ENCODE peak calls at places on chromosomes 5 and 9, in six cellular contexts. A is H1, H is neuronal stem cell, M is H9, E is IMR-90, X is mesenchymal stem cell. I is an unnamed sample.
A peak's percentile ranks its signal among the peaks of the same experiment; 100 is the strongest.

GRCh38 chr5:178434851-178435250 is 155.3 kb downstream of the COL23A1 start:
- DNase-seq in A (no peak), H (no peak), M (peak; percentile 24), E (no peak), X (no peak), I (no peak)

GRCh38 chr5:91384671-91385430 is 1.7 kb upstream of the ARRDC3 start:
- DNase-seq in A (no peak), H (peak; percentile 81), M (no peak), E (peak; percentile 91), X (peak; percentile 90), I (peak; percentile 99)

GRCh38 chr5:59212596-59212995 is 629.7 kb downstream of the RAB3C start:
- DNase-seq in A (no peak), H (no peak), M (no peak), E (no peak), X (no peak), I (no peak)

GRCh38 chr5:138668981-138669380 is 84.2 kb upstream of the CTNNA1 start:
- DNase-seq in A (no peak), H (no peak), M (no peak), E (no peak), X (no peak), I (peak; percentile 85)

GRCh38 chr9:131227112-131228058 is 48.9 kb downstream of the FAM78A start:
- DNase-seq in A (no peak), H (no peak), M (no peak), E (peak; percentile 37), X (peak; percentile 44), I (peak; percentile 32)

GRCh38 chr5:160923431-160923830 is 71.4 kb upstream of the ATP10B start:
- DNase-seq in A (no peak), H (no peak), M (no peak), E (no peak), X (no peak), I (peak; percentile 92)

GRCh38 chr5:180811623-180812119 is 9.1 kb upstream of the MGAT1 start:
- DNase-seq in A (no peak), H (no peak), M (no peak), E (no peak), X (no peak), I (no peak)

GRCh38 chr5:39933061-39933460 is 508.3 kb upstream of the DAB2 start:
- DNase-seq in A (no peak), H (no peak), M (no peak), E (no peak), X (no peak), I (no peak)

GRCh38 chr5:172564883-172565282 is 76.2 kb upstream of the NEURL1B start:
- DNase-seq in A (no peak), H (no peak), M (no peak), E (no peak), X (no peak), I (no peak)

GRCh38 chr9:33166263-33167083 is 663 bp downstream of the B4GALT1 start:
- DNase-seq in A (no peak), H (no peak), M (no peak), E (no peak), X (peak; percentile 66), I (peak; percentile 30)

GRCh38 chr5:16570121-16570815 is 46.5 kb downstream of the RETREG1 start:
- DNase-seq in A (no peak), H (no peak), M (no peak), E (peak; percentile 31), X (no peak), I (peak; percentile 50)

GRCh38 chr9:14158911-14159310 is 155.0 kb downstream of the NFIB start:
- DNase-seq in A (no peak), H (no peak), M (no peak), E (peak; percentile 79), X (no peak), I (no peak)

GRCh38 chr9:133427658-133428348 is 5.6 kb downstream of the ADAMTS13 start:
- DNase-seq in A (no peak), H (no peak), M (no peak), E (no peak), X (no peak), I (no peak)

GRCh38 chr5:50667079-50667652 is 729 bp downstream of the PARP8 start:
- DNase-seq in A (no peak), H (peak; percentile 65), M (peak; percentile 66), E (peak; percentile 41), X (peak; percentile 81), I (peak; percentile 48)

GRCh38 chr5:100574716-100575115 is 39.5 kb downstream of the FAM174A start:
- DNase-seq in A (no peak), H (no peak), M (no peak), E (no peak), X (no peak), I (no peak)

GRCh38 chr5:97006454-97006853 is 70.6 kb downstream of the LNPEP start:
- DNase-seq in A (no peak), H (no peak), M (no peak), E (peak; percentile 23), X (no peak), I (no peak)

GRCh38 chr9:133182151-133182550 is 18.4 kb upstream of the GBGT1 start:
- DNase-seq in A (no peak), H (no peak), M (no peak), E (no peak), X (no peak), I (no peak)

GRCh38 chr5:55227738-55228430 is 769 bp upstream of the MCIDAS start:
- DNase-seq in A (no peak), H (no peak), M (no peak), E (no peak), X (no peak), I (no peak)

GRCh38 chr9:38144421-38144820 is 75.4 kb upstream of the SHB start:
- DNase-seq in A (no peak), H (no peak), M (no peak), E (peak; percentile 70), X (peak; percentile 66), I (peak; percentile 26)

GRCh38 chr5:86442036-86442435 is 175.7 kb upstream of the COX7C start:
- DNase-seq in A (no peak), H (no peak), M (no peak), E (no peak), X (no peak), I (no peak)

GRCh38 chr9:134227451-134228411 is 63.4 kb upstream of the RNU6ATAC start:
- DNase-seq in A (no peak), H (no peak), M (no peak), E (no peak), X (no peak), I (no peak)

GRCh38 chr9:107488400-107489143 is 997 bp downstream of the KLF4 start:
- DNase-seq in A (no peak), H (no peak), M (peak; percentile 50), E (peak; percentile 49), X (peak; percentile 78), I (peak; percentile 68)

GRCh38 chr5:157710887-157711286 is 20.3 kb upstream of the THG1L start:
- DNase-seq in A (no peak), H (no peak), M (no peak), E (peak; percentile 86), X (no peak), I (peak; percentile 29)

GRCh38 chr5:174424219-174425053 is 299.9 kb upstream of the MSX2 start:
- DNase-seq in A (no peak), H (no peak), M (no peak), E (no peak), X (no peak), I (no peak)

GRCh38 chr5:76488969-76489368 is 85.9 kb downstream of the IQGAP2 start:
- DNase-seq in A (no peak), H (no peak), M (no peak), E (no peak), X (no peak), I (no peak)

GRCh38 chr9:127225747-127226646 is 38.6 kb upstream of the GARNL3 start:
- DNase-seq in A (no peak), H (no peak), M (no peak), E (peak; percentile 17), X (no peak), I (no peak)

GRCh38 chr5:60687927-60688720 is 11.8 kb downstream of the DEPDC1B start:
- DNase-seq in A (no peak), H (no peak), M (no peak), E (peak; percentile 75), X (peak; percentile 86), I (peak; percentile 70)

GRCh38 chr5:171201285-171201684 is 107.8 kb upstream of the TLX3 start:
- DNase-seq in A (no peak), H (no peak), M (no peak), E (peak; percentile 2), X (no peak), I (no peak)

DNA sequence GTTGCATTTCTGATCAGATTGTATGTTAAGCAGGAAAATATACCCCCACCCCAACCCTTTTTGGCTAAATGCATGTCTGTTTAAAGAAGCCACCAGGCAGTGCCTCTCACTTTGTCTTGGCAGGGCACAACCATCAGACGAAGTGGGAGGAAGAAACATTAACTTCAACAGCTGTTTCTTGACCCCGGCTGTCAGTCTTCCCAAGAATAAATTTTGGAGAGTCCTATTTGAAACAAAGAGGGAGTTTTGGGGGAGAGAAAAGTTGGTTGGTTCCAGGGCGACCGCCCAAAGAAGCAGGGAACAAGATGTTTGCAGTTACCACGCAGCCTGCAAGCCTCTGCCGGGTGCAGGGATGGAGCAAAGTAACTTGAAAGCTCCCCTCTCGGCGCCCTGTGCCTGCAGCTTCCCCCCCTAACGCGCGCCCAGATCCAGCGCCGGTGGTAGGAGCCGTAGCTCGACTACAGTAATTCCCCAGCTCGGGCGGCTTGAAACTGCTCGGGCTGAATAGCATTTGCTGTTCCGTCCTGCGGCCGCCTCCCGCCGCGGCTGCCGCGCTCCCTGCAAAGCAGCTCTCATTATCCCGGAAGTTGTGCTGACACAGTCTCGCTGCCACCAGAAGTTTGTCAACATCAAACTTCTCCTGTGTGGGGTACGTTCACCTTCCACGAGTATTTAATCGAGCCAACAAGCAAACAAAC is 100.7 kb upstream of the SSBP2 start:
- DNase-seq in A (peak; percentile 88), H (peak; percentile 95), M (peak; percentile 96), E (peak; percentile 94), X (peak; percentile 95), I (peak; percentile 93)
- H3K4ac ChIP-seq in A (peak overlapping the region; percentile 24), H (no peak overlapping the region), M (no peak overlapping the region), E (peak overlapping the region; percentile 92), X (no peak overlapping the region), I (no peak overlapping the region)

GRCh38 chr5:29203049-29203448 is 1990.4 kb upstream of the CDH6 start:
- DNase-seq in A (no peak), H (no peak), M (no peak), E (no peak), X (no peak), I (no peak)
- H3K14ac ChIP-seq in A (no peak overlapping the region), H (no peak overlapping the region), M (no peak overlapping the region), E (no peak overlapping the region), X (no peak overlapping the region), I (no peak overlapping the region)

GRCh38 chr5:147040856-147041255 is 162.3 kb upstream of the PPP2R2B start:
- DNase-seq in A (no peak), H (no peak), M (no peak), E (no peak), X (no peak), I (no peak)
- H3K4ac ChIP-seq in A (no peak overlapping the region), H (no peak overlapping the region), M (no peak overlapping the region), E (no peak overlapping the region), X (no peak overlapping the region), I (no peak overlapping the region)

GRCh38 chr5:1540166-1540565 is 16.4 kb upstream of the LPCAT1 start:
- DNase-seq in A (no peak), H (no peak), M (peak; percentile 35), E (no peak), X (no peak), I (no peak)

GRCh38 chr5:1537166-1538154 is 13.7 kb upstream of the LPCAT1 start:
- DNase-seq in A (no peak), H (no peak), M (peak; percentile 20), E (no peak), X (no peak), I (peak; percentile 49)

GRCh38 chr5:1540831-1541661 is 17.3 kb upstream of the LPCAT1 start:
- DNase-seq in A (no peak), H (no peak), M (no peak), E (no peak), X (no peak), I (no peak)

GRCh38 chr5:1538276-1538675 is 14.5 kb upstream of the LPCAT1 start:
- DNase-seq in A (no peak), H (no peak), M (no peak), E (no peak), X (no peak), I (no peak)

GRCh38 chr5:1538741-1539392 is 15.1 kb upstream of the LPCAT1 start:
- DNase-seq in A (no peak), H (no peak), M (no peak), E (no peak), X (no peak), I (no peak)
- H3K14ac ChIP-seq in A (no peak overlapping the region), H (no peak overlapping the region), M (no peak overlapping the region), E (no peak overlapping the region), X (no peak overlapping the region), I (no peak overlapping the region)